ENCODE peak calls at places on chromosome 4, in eight cellular contexts. H is IMR-90, A is transverse colon, U is thyroid gland, V is esophagus squamous epithelium, I is sigmoid colon, E is Peyer's patch, D is NB4. Q is an unnamed sample.

GRCh38 chr4:112431158-112431557 is 84.8 kb downstream of the NEUROG2 start:
- DNase-seq in I (no peak), D (no peak), A (no peak), E (no peak), V (no peak), H (no peak), U (no peak), Q (no peak)

GRCh38 chr4:53572595-53572994 is 18.7 kb downstream of the LNX1 start:
- DNase-seq in A (no peak), I (no peak), V (no peak), D (no peak), H (no peak), U (no peak), E (no peak), Q (no peak)

GRCh38 chr4:98601719-98602118 is 56.7 kb downstream of the TSPAN5 start:
- DNase-seq in A (no peak), I (no peak), V (no peak), E (no peak), H (no peak), D (no peak), U (no peak), Q (no peak)

GRCh38 chr4:153643406-153644016 is 40.6 kb upstream of the TLR2 start:
- DNase-seq in H (peak), E (no peak), U (no peak), A (no peak), D (peak), I (no peak), V (no peak), Q (peak)

GRCh38 chr4:113349400-113349799 is 299.9 kb downstream of the ANK2 start:
- DNase-seq in E (no peak), I (no peak), U (no peak), A (no peak), V (no peak), D (peak), H (no peak), Q (no peak)

GRCh38 chr4:48944659-48945290 is 38.2 kb upstream of the OCIAD2 start:
- DNase-seq in I (no peak), E (peak), H (no peak), V (no peak), U (no peak), D (peak), A (peak), Q (peak)

GRCh38 chr4:183858011-183858615 is 47.0 kb upstream of the STOX2 start:
- DNase-seq in I (no peak), A (no peak), D (no peak), U (no peak), E (no peak), V (no peak), H (no peak), Q (no peak)

GRCh38 chr4:142901166-142901662 is 55.1 kb upstream of the INPP4B start:
- DNase-seq in A (no peak), D (no peak), V (no peak), I (no peak), E (no peak), U (no peak), H (peak), Q (no peak)

GRCh38 chr4:22514001-22514400 is 1.9 kb downstream of the ADGRA3 start:
- DNase-seq in E (no peak), H (peak), I (no peak), A (no peak), D (no peak), V (no peak), U (no peak), Q (no peak)

GRCh38 chr4:155666701-155667537 is at the start of gene GUCY1A1:
- DNase-seq in H (no peak), U (peak), A (peak), V (no peak), D (no peak), E (no peak), I (peak), Q (peak)
- TF ChIP-seq POLR2A in H (no peak), U (peak), A (no peak), V (no peak), D (no peak), E (no peak), I (no peak), Q (no peak)

DNA sequence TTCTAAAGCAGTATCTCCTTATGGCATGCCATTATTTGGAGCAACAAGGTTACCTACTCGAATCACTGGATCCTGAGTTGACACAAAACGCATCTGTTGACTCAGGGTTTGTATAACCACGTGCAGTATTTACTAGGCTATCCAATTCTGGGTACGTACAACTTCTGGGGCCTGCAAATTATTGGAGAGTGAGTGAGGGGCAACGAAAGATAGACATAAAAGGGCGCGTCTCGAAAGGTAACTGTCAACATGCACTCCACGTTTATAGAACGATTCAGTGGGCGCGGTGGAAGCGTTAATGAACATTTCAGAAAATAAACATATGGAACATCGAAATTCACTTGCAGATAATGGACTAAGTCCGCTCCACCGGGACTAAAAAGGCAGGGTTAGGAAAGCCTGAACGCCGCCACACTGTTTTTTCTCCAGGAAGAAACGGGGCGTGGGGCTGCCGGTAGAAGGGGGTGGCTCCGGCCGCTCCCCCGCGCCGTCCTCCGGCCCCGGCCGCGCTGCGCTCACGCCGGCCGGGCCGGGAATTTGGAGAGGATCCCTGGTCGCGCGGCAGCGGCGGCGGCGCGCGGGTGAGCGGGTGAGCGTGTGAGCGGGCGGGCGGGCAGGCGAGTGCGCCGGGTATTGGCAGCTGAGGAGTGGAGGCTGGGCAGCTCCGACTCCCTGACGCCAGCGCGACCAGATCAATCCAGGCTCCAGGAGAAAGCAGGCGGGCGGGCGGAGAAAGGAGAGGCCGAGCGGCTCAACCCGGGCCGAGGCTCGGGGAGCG is at the start of gene SMAD1:
- DNase-seq in U (peak), H (peak), D (no peak), I (peak), E (peak), V (no peak), A (peak), Q (peak)
- TF ChIP-seq POLR2A in U (peak), H (peak), D (no peak), I (no peak), E (peak), V (peak), A (peak), Q (no peak)

GRCh38 chr4:87832669-87833068 is at the start of gene MEPE:
- DNase-seq in D (no peak), V (no peak), E (no peak), I (no peak), H (no peak), A (no peak), U (no peak), Q (no peak)
- TF ChIP-seq POLR2A in D (no peak), V (no peak), E (no peak), I (no peak), H (no peak), A (no peak), U (no peak), Q (no peak)

GRCh38 chr4:41579043-41579442 is 41.1 kb downstream of the LIMCH1 start:
- DNase-seq in V (no peak), U (no peak), D (no peak), I (no peak), H (no peak), E (no peak), A (no peak), Q (no peak)
- TF ChIP-seq POLR2A in V (no peak), U (no peak), D (no peak), I (no peak), H (no peak), E (no peak), A (no peak), Q (no peak)

GRCh38 chr4:110196206-110196870 is 2.1 kb downstream of the ELOVL6 start:
- DNase-seq in V (no peak), E (peak), I (peak), U (peak), H (peak), D (peak), A (peak), Q (peak)
- TF ChIP-seq POLR2A in V (peak), E (no peak), I (no peak), U (peak), H (no peak), D (peak), A (peak), Q (peak)

GRCh38 chr4:2261853-2262144 is at the start of gene MXD4:
- DNase-seq in H (no peak), U (no peak), D (no peak), A (no peak), E (no peak), I (no peak), V (no peak), Q (no peak)
- TF ChIP-seq POLR2A in H (peak), U (no peak), D (no peak), A (no peak), E (peak), I (no peak), V (no peak), Q (no peak)